ENCODE peak calls at places on chromosomes 11 and 22, in six cellular contexts. L, W, T, X, O and D are unnamed samples.

GRCh38 chr11:130314184-130314748 is 451 bp downstream of the ZBTB44 start:
- DNase-seq in L (peak), W (no peak), T (peak), X (peak), O (peak), D (no peak)

GRCh38 chr22:46043339-46043738 is 66.4 kb upstream of the WNT7B start:
- DNase-seq in L (no peak), W (no peak), T (no peak), X (no peak), O (no peak), D (no peak)

GRCh38 chr11:10305262-10305963 is 540 bp downstream of the ADM start:
- DNase-seq in L (peak), W (no peak), T (peak), X (no peak), O (peak), D (peak)

GRCh38 chr11:111309516-111309915 is 11.2 kb downstream of the POU2AF3 start:
- DNase-seq in L (no peak), W (no peak), T (no peak), X (no peak), O (no peak), D (no peak)

GRCh38 chr11:80860632-80861031 is 1419.8 kb upstream of the TENM4 start:
- DNase-seq in L (no peak), W (no peak), T (no peak), X (no peak), O (no peak), D (no peak)

GRCh38 chr11:72871089-72871488 is 56.9 kb downstream of the ATG16L2 start:
- DNase-seq in L (no peak), W (no peak), T (peak), X (no peak), O (no peak), D (no peak)

GRCh38 chr22:39209756-39210155 is 35.0 kb downstream of the PDGFB start:
- DNase-seq in L (no peak), W (no peak), T (no peak), X (no peak), O (no peak), D (no peak)

GRCh38 chr11:57793711-57794110 is 32.1 kb downstream of the CTNND1 start:
- DNase-seq in L (no peak), W (no peak), T (no peak), X (no peak), O (no peak), D (no peak)

GRCh38 chr22:48427731-48428211 is 1399.9 kb downstream of the BRD1 start:
- DNase-seq in L (no peak), W (no peak), T (no peak), X (no peak), O (no peak), D (no peak)

GRCh38 chr11:1553808-1554594 is 18.1 kb downstream of the DUSP8 start:
- DNase-seq in L (no peak), W (no peak), T (no peak), X (no peak), O (no peak), D (no peak)

GRCh38 chr11:95229199-95230053 is 1.6 kb downstream of the SESN3 start:
- DNase-seq in L (peak), W (no peak), T (peak), X (no peak), O (no peak), D (no peak)

GRCh38 chr22:31279821-31280496 is 12.3 kb downstream of the PIK3IP1 start:
- DNase-seq in L (no peak), W (no peak), T (no peak), X (no peak), O (no peak), D (no peak)
- TF ChIP-seq BHLHE40 in L (no peak), W (no peak), T (no peak), X (no peak), O (no peak), D (no peak)

DNA sequence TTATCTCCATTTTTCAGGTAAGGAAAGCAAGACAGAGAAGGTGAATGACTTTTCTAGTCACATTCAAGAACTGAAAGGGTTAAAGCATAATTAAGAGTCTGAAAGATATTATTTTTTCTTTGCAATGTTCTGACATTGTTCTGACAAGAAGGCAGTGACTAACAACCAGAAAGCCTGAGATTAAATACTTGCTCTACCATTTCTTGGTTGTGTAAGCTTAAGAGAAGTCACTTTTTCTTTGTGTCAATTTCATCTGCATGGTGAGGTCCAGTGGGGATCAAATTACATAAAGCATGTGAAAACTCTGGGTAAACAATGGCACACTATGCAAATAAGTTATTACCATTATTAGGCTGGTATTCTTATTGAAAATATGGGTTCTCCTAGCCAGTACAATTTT is 73.7 kb downstream of the PHF21A start:
- DNase-seq in L (no peak), W (no peak), T (no peak), X (no peak), O (peak), D (no peak)
- TF ChIP-seq BHLHE40 in L (no peak), W (no peak), T (no peak), X (no peak), O (no peak), D (no peak)

GRCh38 chr11:133821776-133822175 is 23.5 kb downstream of the SPATA19 start:
- DNase-seq in L (peak), W (no peak), T (no peak), X (peak), O (peak), D (peak)
- TF ChIP-seq BHLHE40 in L (no peak), W (no peak), T (no peak), X (no peak), O (no peak), D (no peak)

GRCh38 chr22:26656896-26657851 is at the start of gene MIAT:
- DNase-seq in L (no peak), W (no peak), T (peak), X (peak), O (no peak), D (no peak)

GRCh38 chr22:26658671-26659478 is 1.5 kb downstream of the MIAT start:
- DNase-seq in L (peak), W (no peak), T (peak), X (peak), O (no peak), D (peak)

GRCh38 chr22:26660961-26661578 is 3.7 kb downstream of the MIAT start:
- DNase-seq in L (no peak), W (no peak), T (no peak), X (no peak), O (no peak), D (no peak)

GRCh38 chr22:26662160-26662559 is 4.8 kb downstream of the MIAT start:
- DNase-seq in L (no peak), W (no peak), T (no peak), X (no peak), O (no peak), D (no peak)

GRCh38 chr22:26658161-26658560 is 773 bp downstream of the MIAT start:
- DNase-seq in L (no peak), W (no peak), T (no peak), X (no peak), O (no peak), D (no peak)
- TF ChIP-seq BHLHE40 in L (no peak), W (no peak), T (no peak), X (no peak), O (no peak), D (no peak)